ENCODE peak calls at places on chromosomes 3 and 15, in five cellular contexts. V, X, P, T and I are unnamed samples.

GRCh38 chr3:13822042-13822441 is 57.8 kb downstream of the WNT7A start:
- DNase-seq in V (no peak), X (no peak), P (no peak), T (no peak), I (no peak)

GRCh38 chr3:49673715-49674490 is at the start of gene APEH:
- DNase-seq in V (peak), X (peak), P (peak), T (peak), I (peak)

GRCh38 chr15:100959066-100960050 is 40.2 kb downstream of the LRRK1 start:
- DNase-seq in V (no peak), X (peak), P (no peak), T (no peak), I (no peak)

GRCh38 chr3:56919137-56919796 is 117.5 kb upstream of the ARHGEF3 start:
- DNase-seq in V (no peak), X (no peak), P (no peak), T (no peak), I (no peak)

GRCh38 chr15:100175406-100176114 is 166.2 kb downstream of the ADAMTS17 start:
- DNase-seq in V (no peak), X (no peak), P (no peak), T (no peak), I (no peak)

GRCh38 chr3:185647134-185647879 is 61.2 kb downstream of the SENP2 start:
- DNase-seq in V (no peak), X (peak), P (peak), T (no peak), I (no peak)

GRCh38 chr3:156677120-156677479 is 2.7 kb downstream of the TIPARP start:
- DNase-seq in V (no peak), X (no peak), P (no peak), T (no peak), I (no peak)

GRCh38 chr3:18499256-18499655 is 74.1 kb upstream of the SATB1 start:
- DNase-seq in V (no peak), X (no peak), P (no peak), T (no peak), I (no peak)

GRCh38 chr15:90531147-90531546 is 1.4 kb downstream of the CRTC3 start:
- DNase-seq in V (no peak), X (no peak), P (peak), T (no peak), I (no peak)

GRCh38 chr3:100245932-100246331 is 14.9 kb upstream of the TBC1D23 start:
- DNase-seq in V (no peak), X (no peak), P (no peak), T (no peak), I (no peak)

GRCh38 chr3:45771166-45771775 is 25.1 kb downstream of the SLC6A20 start:
- DNase-seq in V (no peak), X (no peak), P (no peak), T (no peak), I (no peak)